ENCODE peak calls at places on chromosomes 13 and 19, in ten cellular contexts. B is vagina, J is IMR-90, V is K562, A is ovary, N is esophagus squamous epithelium, H is breast epithelium, U is H1, Q is HepG2, T is uterus. E is an unnamed sample. For H3K4me1, the result is how much of the 10 kb centered on the place peaks cover.

GRCh38 chr13:59391696-59392095 is 772.0 kb downstream of the DIAPH3 start:
- DNase-seq in B (no peak), J (peak), V (peak), A (no peak), N (no peak), H (no peak), U (peak), Q (peak), T (peak), E (peak)

GRCh38 chr13:60009300-60010248 is 154.2 kb downstream of the DIAPH3 start:
- DNase-seq in B (no peak), J (no peak), V (no peak), A (no peak), N (no peak), H (no peak), U (no peak), Q (no peak), T (no peak), E (peak)

GRCh38 chr19:7676376-7676775 is 514 bp upstream of the MCEMP1 start:
- DNase-seq in B (no peak), J (no peak), V (no peak), A (no peak), N (no peak), H (no peak), U (no peak), Q (no peak), T (no peak), E (no peak)

GRCh38 chr13:110392510-110393233 is 85.6 kb downstream of the COL4A2 start:
- DNase-seq in B (no peak), J (peak), V (no peak), A (no peak), N (no peak), H (no peak), U (no peak), Q (no peak), T (peak), E (no peak)

GRCh38 chr13:21395953-21396352 is 63.1 kb downstream of the ZDHHC20 start:
- DNase-seq in B (no peak), J (no peak), V (no peak), A (no peak), N (no peak), H (no peak), U (no peak), Q (no peak), T (no peak), E (no peak)

GRCh38 chr13:44440046-44440608 is 66.5 kb downstream of the SERP2 start:
- DNase-seq in B (no peak), J (no peak), V (no peak), A (no peak), N (no peak), H (no peak), U (no peak), Q (no peak), T (no peak), E (no peak)

GRCh38 chr13:42038661-42039456 is 9.6 kb upstream of the DGKH start:
- DNase-seq in B (no peak), J (peak), V (no peak), A (no peak), N (no peak), H (no peak), U (no peak), Q (no peak), T (peak), E (peak)

GRCh38 chr19:8655340-8655709 is 24.9 kb downstream of the NFILZ start:
- DNase-seq in B (no peak), J (no peak), V (peak), A (no peak), N (no peak), H (no peak), U (no peak), Q (no peak), T (no peak), E (no peak)

GRCh38 chr13:24742986-24743385 is 21.0 kb upstream of the RNF17 start:
- DNase-seq in B (no peak), J (no peak), V (no peak), A (no peak), N (no peak), H (no peak), U (no peak), Q (no peak), T (no peak), E (no peak)

GRCh38 chr13:49062297-49062896 is 86.7 kb downstream of the FNDC3A start:
- DNase-seq in B (no peak), J (peak), V (peak), A (no peak), N (no peak), H (no peak), U (no peak), Q (no peak), T (no peak), E (no peak)
- H3K4me3 ChIP-seq in B (no peak), J (no peak), V (no peak), A (no peak), N (no peak), H (no peak), U (no peak), Q (no peak), T (no peak), E (no peak)

GRCh38 chr13:75795274-75795673 is 159.1 kb downstream of the LMO7 start:
- DNase-seq in B (no peak), J (no peak), V (no peak), A (no peak), N (no peak), H (no peak), U (no peak), Q (no peak), T (no peak), E (no peak)
- H3K4me1 ChIP-seq in B (under half), J (under half), V (under half), A (under half), N (under half), H (under half), U (under half), Q (half or more), T (under half), E (under half)

DNA sequence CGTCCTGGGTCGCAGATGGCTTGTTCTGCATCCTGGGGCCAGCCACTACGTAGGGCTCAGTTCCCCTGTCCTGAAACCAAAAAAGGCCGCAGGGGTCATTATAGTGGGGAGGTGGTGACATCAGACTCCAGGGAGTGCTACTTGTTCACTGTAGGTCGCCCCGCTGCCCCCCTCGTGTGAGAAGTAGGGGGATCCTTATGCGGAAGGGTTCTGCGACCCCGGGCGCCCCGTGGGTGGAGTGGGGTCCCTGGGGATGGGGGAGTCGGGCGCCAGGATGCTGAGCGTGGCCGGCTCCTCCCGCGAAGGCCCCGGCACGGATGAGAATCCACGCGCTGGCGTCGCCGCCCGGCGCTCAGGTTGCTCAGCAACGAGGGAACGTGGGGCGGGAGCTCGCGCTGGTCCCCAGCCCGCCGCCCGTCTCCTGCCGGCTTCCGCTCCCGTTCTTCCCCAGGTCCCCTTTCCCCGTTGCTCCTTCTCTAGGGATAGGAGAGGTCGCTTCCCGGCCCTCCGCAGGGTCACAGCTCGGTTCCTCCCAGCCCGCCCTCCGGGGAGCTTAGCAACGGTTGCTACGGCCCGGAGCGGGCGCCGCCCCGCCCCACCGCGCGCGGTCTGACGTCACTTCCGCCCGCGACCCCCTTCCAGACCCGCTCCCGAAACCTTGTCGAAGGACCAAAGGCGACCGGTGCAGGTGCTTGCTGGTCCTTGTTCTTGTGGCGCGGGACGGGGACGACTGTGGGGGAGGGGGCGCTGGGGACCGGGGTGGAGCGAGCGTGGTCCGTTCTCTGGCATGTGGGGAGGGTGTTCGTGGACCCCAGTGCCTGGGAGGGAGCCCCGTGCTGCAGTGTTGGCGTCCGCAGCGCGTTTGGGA is at the start of gene NAT14:
- DNase-seq in B (no peak), J (peak), V (peak), A (peak), N (no peak), H (no peak), U (peak), Q (peak), T (peak), E (peak)
- TF ChIP-seq POLR2A in B (no peak), J (peak), V (peak), A (peak), N (no peak), H (no peak), U (no peak), Q (no peak), T (no peak), E (no peak)

GRCh38 chr13:35469781-35470380 is 6.6 kb downstream of the MAB21L1 start:
- DNase-seq in B (no peak), J (no peak), V (no peak), A (no peak), N (no peak), H (no peak), U (no peak), Q (no peak), T (no peak), E (no peak)
- H3K4me3 ChIP-seq in B (no peak), J (no peak), V (no peak), A (peak), N (peak), H (peak), U (no peak), Q (no peak), T (peak), E (no peak)

GRCh38 chr19:38711726-38712153 is 32.5 kb downstream of the CAPN12 start:
- DNase-seq in B (no peak), J (peak), V (no peak), A (peak), N (no peak), H (no peak), U (no peak), Q (no peak), T (no peak), E (peak)
- H3K4me1 ChIP-seq in B (half or more), J (under half), V (under half), A (under half), N (half or more), H (under half), U (under half), Q (under half), T (under half), E (under half)

GRCh38 chr13:112897956-112898785 is 70.8 kb upstream of the MCF2L start:
- DNase-seq in B (no peak), J (no peak), V (no peak), A (no peak), N (no peak), H (peak), U (no peak), Q (no peak), T (no peak), E (no peak)
- TF ChIP-seq POLR2A in B (no peak), J (no peak), V (no peak), A (no peak), N (no peak), H (no peak), U (no peak), Q (no peak), T (no peak), E (no peak)

GRCh38 chr19:44848805-44849457 is 2.8 kb downstream of the NECTIN2 start:
- DNase-seq in B (no peak), J (no peak), V (no peak), A (peak), N (no peak), H (no peak), U (peak), Q (no peak), T (peak), E (peak)
- H3K4me3 ChIP-seq in B (peak), J (peak), V (peak), A (peak), N (peak), H (peak), U (peak), Q (peak), T (peak), E (peak)

E was measured in thyroid gland.